ENCODE peak calls at places on chromosome 2, in five cellular contexts. One of them, this sample, is unnamed.
A peak's percentile ranks its signal among the peaks of the same experiment; 100 is the strongest.

GRCh38 chr2:127085260-127085666 is 21.7 kb downstream of the BIN1 start:
- DNase-seq in NCI-H2029: no peak
- DNase-seq in HFFc6: peak; percentile 25
- DNase-seq in HT-29: peak; percentile 68
- DNase-seq in GM04503: no peak
- DNase-seq in this sample: no peak

GRCh38 chr2:46296840-46297545 is at the start of gene EPAS1:
- DNase-seq in NCI-H2029: peak; percentile 74
- DNase-seq in HFFc6: peak; percentile 58
- DNase-seq in HT-29: peak; percentile 81
- DNase-seq in GM04503: no peak
- DNase-seq in this sample: no peak

GRCh38 chr2:130336877-130337734 is 5.6 kb upstream of the IMP4 start:
- DNase-seq in NCI-H2029: peak; percentile 65
- DNase-seq in HFFc6: peak; percentile 72
- DNase-seq in HT-29: peak; percentile 95
- DNase-seq in GM04503: no peak
- DNase-seq in this sample: no peak

GRCh38 chr2:106075038-106075437 is 119.1 kb downstream of the UXS1 start:
- DNase-seq in NCI-H2029: no peak
- DNase-seq in HFFc6: peak; percentile 12
- DNase-seq in HT-29: no peak
- DNase-seq in GM04503: no peak
- DNase-seq in this sample: no peak

GRCh38 chr2:112092286-112093041 is 37.4 kb downstream of the TMEM87B start:
- DNase-seq in NCI-H2029: no peak
- DNase-seq in HFFc6: peak; percentile 55
- DNase-seq in HT-29: no peak
- DNase-seq in GM04503: no peak
- DNase-seq in this sample: no peak

GRCh38 chr2:47012189-47012588 is 96.6 kb upstream of the MCFD2 start:
- DNase-seq in NCI-H2029: no peak
- DNase-seq in HFFc6: no peak
- DNase-seq in HT-29: no peak
- DNase-seq in GM04503: no peak
- DNase-seq in this sample: no peak

GRCh38 chr2:144259332-144259731 is 260.6 kb downstream of the ZEB2 start:
- DNase-seq in NCI-H2029: no peak
- DNase-seq in HFFc6: no peak
- DNase-seq in HT-29: no peak
- DNase-seq in GM04503: no peak
- DNase-seq in this sample: no peak

GRCh38 chr2:86807462-86808275 is 17.0 kb upstream of the CD8A start:
- DNase-seq in NCI-H2029: peak; percentile 37
- DNase-seq in HFFc6: no peak
- DNase-seq in HT-29: peak; percentile 25
- DNase-seq in GM04503: no peak
- DNase-seq in this sample: no peak

GRCh38 chr2:231752056-231752455 is 29.0 kb downstream of the PDE6D start:
- DNase-seq in NCI-H2029: no peak
- DNase-seq in HFFc6: no peak
- DNase-seq in HT-29: no peak
- DNase-seq in GM04503: no peak
- DNase-seq in this sample: no peak

GRCh38 chr2:231176061-231176460 is 22.4 kb upstream of the ARMC9 start:
- DNase-seq in NCI-H2029: no peak
- DNase-seq in HFFc6: no peak
- DNase-seq in HT-29: no peak
- DNase-seq in GM04503: no peak
- DNase-seq in this sample: no peak

GRCh38 chr2:219441451-219442205 is 7.0 kb downstream of the SPEG start:
- DNase-seq in NCI-H2029: peak; percentile 14
- DNase-seq in HFFc6: peak; percentile 74
- DNase-seq in HT-29: no peak
- DNase-seq in GM04503: no peak
- DNase-seq in this sample: peak; percentile 32

This sample was measured in OCI-LY7.